ENCODE peak calls at places on chromosomes 6 and 20, in six cellular contexts. P is T-cell, L is GF-D8, Z is stromal cell of bone marrow, M is NCI-H2107, O is SJCRH30. X is an unnamed sample.
A peak's percentile ranks its signal among the peaks of the same experiment; 100 is the strongest.

GRCh38 chr6:114009192-114009591 is 38.2 kb upstream of the HDAC2 start:
- DNase-seq in P (no peak), L (no peak), Z (no peak), M (no peak), O (no peak), X (no peak)

GRCh38 chr20:51184289-51184688 is 161.4 kb upstream of the KCNG1 start:
- DNase-seq in P (no peak), L (no peak), Z (peak; percentile 28), M (no peak), O (no peak), X (no peak)

GRCh38 chr6:1312444-1313363 is 806 bp downstream of the FOXQ1 start:
- DNase-seq in P (no peak), L (no peak), Z (no peak), M (no peak), O (no peak), X (no peak)

GRCh38 chr20:50313223-50313820 is 122.7 kb downstream of the CEBPB start:
- DNase-seq in P (no peak), L (no peak), Z (no peak), M (no peak), O (peak; percentile 70), X (no peak)

GRCh38 chr6:168334072-168334471 is 14.5 kb upstream of the DACT2 start:
- DNase-seq in P (no peak), L (no peak), Z (no peak), M (no peak), O (no peak), X (no peak)

GRCh38 chr6:36578030-36578825 is 15.9 kb upstream of the SRSF3 start:
- DNase-seq in P (no peak), L (no peak), Z (no peak), M (no peak), O (no peak), X (no peak)

GRCh38 chr6:133806358-133806757 is 82.6 kb upstream of the TCF21 start:
- DNase-seq in P (no peak), L (no peak), Z (no peak), M (no peak), O (no peak), X (no peak)

GRCh38 chr20:62122659-62123449 is 579 bp downstream of the LSM14B start:
- DNase-seq in P (peak; percentile 44), L (no peak), Z (no peak), M (no peak), O (peak; percentile 81), X (peak; percentile 45)

GRCh38 chr6:113344969-113345368 is 512.2 kb upstream of the MARCKS start:
- DNase-seq in P (no peak), L (no peak), Z (no peak), M (no peak), O (no peak), X (no peak)

GRCh38 chr6:150940951-150941350 is 75.4 kb downstream of the MTHFD1L start:
- DNase-seq in P (no peak), L (no peak), Z (no peak), M (no peak), O (no peak), X (no peak)

GRCh38 chr6:45724511-45724910 is 291.1 kb downstream of the CLIC5 start:
- DNase-seq in P (no peak), L (no peak), Z (peak; percentile 74), M (no peak), O (peak; percentile 75), X (no peak)

GRCh38 chr20:46415773-46416172 is 9.4 kb upstream of the ELMO2 start:
- DNase-seq in P (no peak), L (no peak), Z (no peak), M (no peak), O (no peak), X (no peak)

GRCh38 chr6:109743739-109744138 is 52.6 kb downstream of the FIG4 start:
- DNase-seq in P (no peak), L (no peak), Z (peak; percentile 70), M (no peak), O (no peak), X (no peak)

GRCh38 chr6:153879826-153880225 is 159.2 kb upstream of the OPRM1 start:
- DNase-seq in P (no peak), L (no peak), Z (no peak), M (no peak), O (peak; percentile 51), X (no peak)

GRCh38 chr6:125658759-125659431 is 90.5 kb upstream of the HEY2 start:
- DNase-seq in P (no peak), L (no peak), Z (no peak), M (no peak), O (peak; percentile 83), X (no peak)

GRCh38 chr6:43077981-43078411 is 1.9 kb downstream of the PTK7 start:
- DNase-seq in P (no peak), L (no peak), Z (no peak), M (no peak), O (no peak), X (no peak)

GRCh38 chr20:38181207-38181693 is 16.2 kb upstream of the TGM2 start:
- DNase-seq in P (no peak), L (no peak), Z (no peak), M (no peak), O (peak; percentile 96), X (no peak)

GRCh38 chr20:31560900-31561598 is 44.0 kb upstream of the ID1 start:
- DNase-seq in P (no peak), L (no peak), Z (peak; percentile 94), M (no peak), O (no peak), X (no peak)

GRCh38 chr6:4225207-4225872 is 90.0 kb upstream of the ECI2 start:
- DNase-seq in P (no peak), L (no peak), Z (no peak), M (no peak), O (peak; percentile 15), X (no peak)

GRCh38 chr6:123803862-123804681 is at the start of gene NKAIN2:
- DNase-seq in P (no peak), L (no peak), Z (no peak), M (peak; percentile 60), O (peak; percentile 12), X (no peak)

GRCh38 chr20:63641146-63641791 is 12.0 kb downstream of the STMN3 start:
- DNase-seq in P (peak; percentile 66), L (no peak), Z (no peak), M (no peak), O (no peak), X (peak; percentile 63)

GRCh38 chr6:43727634-43728033 is 40.0 kb upstream of the MRPS18A start:
- DNase-seq in P (no peak), L (no peak), Z (no peak), M (no peak), O (no peak), X (no peak)

GRCh38 chr6:130326496-130326895 is 39.3 kb upstream of the TMEM200A start:
- DNase-seq in P (no peak), L (no peak), Z (no peak), M (no peak), O (no peak), X (no peak)

GRCh38 chr20:44264287-44264686 is 17.2 kb downstream of the GDAP1L1 start:
- DNase-seq in P (no peak), L (no peak), Z (no peak), M (no peak), O (peak; percentile 50), X (no peak)

X was measured in activated gamma-delta T cell treated with Interleukin-2 at 50 U/mL for 16 hours.